ENCODE peak calls at places on chromosome 13, in five cellular contexts. M is PC-3, N is Peyer's patch, Q is brain microvascular endothelial cell, Z is cardiac muscle cell. T is an unnamed sample.

GRCh38 chr13:32587014-32587773 is 942 bp downstream of the PDS5B start:
- DNase-seq in Z (peak; percentile 75), Q (peak; percentile 55), N (peak; percentile 83), M (peak; percentile 44), T (peak; percentile 58)

GRCh38 chr13:27607125-27607524 is 13.2 kb downstream of the LNX2 start:
- DNase-seq in M (peak; percentile 76), Z (peak; percentile 83), N (peak; percentile 65), Q (peak; percentile 89), T (no peak)

GRCh38 chr13:106078191-106078590 is 457.3 kb downstream of the EFNB2 start:
- DNase-seq in M (no peak), N (no peak), Q (peak; percentile 53), Z (peak; percentile 25), T (no peak)

GRCh38 chr13:50127017-50127725 is 111.9 kb downstream of the KCNRG start:
- DNase-seq in Z (peak; percentile 76), M (no peak), N (peak; percentile 83), Q (no peak), T (peak; percentile 46)

GRCh38 chr13:106133025-106133424 is 402.4 kb downstream of the EFNB2 start:
- DNase-seq in Z (peak; percentile 79), Q (peak; percentile 79), N (no peak), M (peak; percentile 43), T (no peak)

GRCh38 chr13:59744747-59745394 is 418.9 kb downstream of the DIAPH3 start:
- DNase-seq in Q (no peak), M (no peak), Z (peak; percentile 10), N (no peak), T (no peak)

GRCh38 chr13:96091164-96091931 is 1.4 kb downstream of the HS6ST3 start:
- DNase-seq in M (no peak), Z (peak; percentile 7), Q (no peak), N (no peak), T (no peak)

GRCh38 chr13:31045621-31046081 is 113.2 kb downstream of the TEX26 start:
- DNase-seq in M (peak; percentile 93), N (peak; percentile 90), Q (peak; percentile 93), Z (peak; percentile 94), T (no peak)

GRCh38 chr13:95784891-95785290 is 108.0 kb downstream of the DNAJC3 start:
- DNase-seq in M (peak; percentile 36), Q (peak; percentile 5), N (no peak), Z (peak; percentile 49), T (no peak)

GRCh38 chr13:110444226-110444653 is 117.3 kb downstream of the RAB20 start:
- DNase-seq in M (peak; percentile 24), N (no peak), Z (peak; percentile 44), Q (peak; percentile 67), T (no peak)
- TF ChIP-seq CTCF in M (no peak), N (no peak), Z (peak; percentile 38), Q (peak; percentile 61), T (no peak)

DNA sequence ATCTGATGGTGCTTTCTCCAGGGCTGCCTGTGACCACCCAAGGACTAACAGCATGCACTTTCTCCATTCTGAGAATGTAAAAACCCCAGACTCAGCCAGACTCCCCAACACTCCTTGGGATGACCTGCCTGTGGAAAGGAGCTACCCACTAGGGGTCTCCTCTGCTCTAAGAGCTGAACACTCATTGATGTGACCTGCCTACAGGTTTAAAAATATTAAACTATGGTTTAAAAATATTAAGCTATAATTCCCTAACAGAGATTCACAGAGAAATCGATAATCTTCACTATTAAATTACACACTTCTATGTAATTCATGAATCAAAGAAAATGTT is 696.2 kb upstream of the SLITRK5 start:
- DNase-seq in M (no peak), Q (no peak), Z (peak; percentile 0), N (no peak), T (no peak)
- TF ChIP-seq CTCF in M (peak; percentile 35), Q (peak; percentile 49), Z (no peak), N (no peak), T (no peak)

GRCh38 chr13:85582890-85583289 is 216.3 kb downstream of the SLITRK6 start:
- DNase-seq in Q (no peak), N (no peak), Z (no peak), M (peak; percentile 87), T (no peak)
- TF ChIP-seq CTCF in Q (no peak), N (no peak), Z (no peak), M (peak; percentile 31), T (no peak)

GRCh38 chr13:42215578-42216421 is 56.2 kb upstream of the AKAP11 start:
- DNase-seq in N (peak; percentile 48), Z (peak; percentile 55), M (peak; percentile 53), Q (peak; percentile 38), T (no peak)
- TF ChIP-seq CTCF in N (no peak), Z (peak; percentile 61), M (peak; percentile 77), Q (peak; percentile 74), T (no peak)

GRCh38 chr13:39602277-39602613 is 748 bp downstream of the LHFPL6 start:
- DNase-seq in M (no peak), Q (no peak), N (no peak), Z (no peak), T (no peak)

GRCh38 chr13:39602614-39603366 is at the start of gene LHFPL6:
- DNase-seq in N (peak; percentile 77), Q (peak; percentile 77), M (peak; percentile 63), Z (peak; percentile 87), T (no peak)

GRCh38 chr13:39599842-39600241 is 3.2 kb downstream of the LHFPL6 start:
- DNase-seq in M (no peak), N (no peak), Q (no peak), Z (peak; percentile 54), T (no peak)

GRCh38 chr13:39601636-39602035 is 1.4 kb downstream of the LHFPL6 start:
- DNase-seq in N (no peak), Q (no peak), M (no peak), Z (no peak), T (no peak)

GRCh38 chr13:39600766-39601165 is 2.2 kb downstream of the LHFPL6 start:
- DNase-seq in N (no peak), M (no peak), Z (peak; percentile 27), Q (peak; percentile 24), T (no peak)
- TF ChIP-seq CTCF in N (no peak), M (peak; percentile 12), Z (peak; percentile 35), Q (peak; percentile 61), T (no peak)

GRCh38 chr13:40316301-40316700 is 350.1 kb downstream of the FOXO1 start:
- DNase-seq in Z (no peak), N (no peak), Q (no peak), M (no peak), T (no peak)

GRCh38 chr13:40317980-40318327 is 348.5 kb downstream of the FOXO1 start:
- DNase-seq in N (no peak), M (no peak), Q (no peak), Z (no peak), T (no peak)

GRCh38 chr13:40318366-40318765 is 348.1 kb downstream of the FOXO1 start:
- DNase-seq in Z (peak; percentile 25), Q (no peak), M (no peak), N (no peak), T (no peak)

GRCh38 chr13:40313269-40314200 is 352.9 kb downstream of the FOXO1 start:
- DNase-seq in N (no peak), M (no peak), Z (peak; percentile 69), Q (no peak), T (no peak)

GRCh38 chr13:40315416-40316064 is 350.9 kb downstream of the FOXO1 start:
- DNase-seq in N (peak; percentile 57), Z (peak; percentile 40), M (no peak), Q (no peak), T (no peak)
- TF ChIP-seq CTCF in N (no peak), Z (no peak), M (no peak), Q (no peak), T (no peak)

DNA sequence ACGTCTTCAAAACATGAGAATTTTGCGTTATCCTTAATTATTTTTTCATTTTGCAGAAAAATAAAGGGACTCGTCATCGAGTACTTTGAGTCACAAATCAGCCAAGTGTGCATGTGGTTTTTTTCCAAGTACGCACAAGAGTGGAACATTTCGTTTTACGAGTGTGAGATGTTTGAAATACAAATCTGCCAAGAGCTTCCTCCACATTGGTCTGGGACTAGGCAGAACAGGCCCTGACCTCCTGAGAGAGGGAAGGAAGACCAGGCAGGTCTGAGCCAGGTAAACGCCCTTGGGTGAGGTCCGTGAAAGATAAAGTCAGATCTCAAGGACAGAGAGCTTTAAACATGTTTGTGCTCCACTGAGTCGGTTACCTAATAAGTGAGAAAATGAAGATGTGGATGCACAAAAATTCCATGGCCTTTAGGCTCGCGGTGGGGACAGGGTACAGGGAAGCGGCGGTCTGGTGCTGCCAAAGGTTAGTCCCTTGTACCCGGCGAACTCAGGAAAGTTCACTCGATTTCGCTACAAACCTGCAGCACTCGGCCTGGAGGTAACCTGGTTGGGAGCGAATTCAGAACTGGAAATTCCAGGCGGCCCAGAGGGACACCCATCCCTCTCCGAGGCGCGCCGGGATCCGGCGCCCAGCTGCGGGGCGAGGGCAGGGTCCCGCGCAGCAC is 448 bp upstream of the ITM2B start:
- DNase-seq in Q (no peak), Z (no peak), M (peak; percentile 4), N (peak; percentile 65), T (no peak)
- TF ChIP-seq CTCF in Q (no peak), Z (no peak), M (no peak), N (no peak), T (no peak)